ENCODE peak calls at places on chromosome 4, in six cellular contexts. W is HFF-Myc, T is thoracic aorta, V is NCI-H1436 treated with DMSO at 0.1 percent for 48 hours, G is hippocampal formation, D is substantia nigra. F is an unnamed sample.

GRCh38 chr4:55278316-55278715 is 67.7 kb upstream of the SRD5A3 start:
- DNase-seq in V (no peak), G (no peak), T (no peak), W (no peak), D (no peak), F (no peak)

GRCh38 chr4:10808591-10808990 is 124.0 kb upstream of the CLNK start:
- DNase-seq in G (peak; percentile 36), D (peak; percentile 40), V (no peak), W (no peak), T (peak; percentile 27), F (no peak)

GRCh38 chr4:66567551-66567950 is 897.3 kb upstream of the EPHA5 start:
- DNase-seq in V (no peak), W (no peak), T (no peak), D (no peak), G (no peak), F (no peak)

GRCh38 chr4:76950846-76951321 is 1.3 kb downstream of the SEPTIN11 start:
- DNase-seq in V (no peak), D (no peak), W (no peak), G (peak; percentile 30), T (no peak), F (no peak)

GRCh38 chr4:152310223-152310622 is 225.7 kb downstream of the FBXW7 start:
- DNase-seq in D (no peak), G (no peak), T (no peak), W (peak; percentile 83), V (no peak), F (no peak)

GRCh38 chr4:148376151-148376550 is 66.1 kb downstream of the NR3C2 start:
- DNase-seq in D (no peak), V (no peak), G (no peak), W (peak; percentile 2), T (no peak), F (no peak)

GRCh38 chr4:124727331-124727730 is 14.8 kb upstream of the ANKRD50 start:
- DNase-seq in T (no peak), V (no peak), D (no peak), W (no peak), G (no peak), F (no peak)

GRCh38 chr4:48623182-48623780 is 133.2 kb downstream of the ZAR1 start:
- DNase-seq in D (no peak), W (no peak), V (no peak), G (no peak), T (no peak), F (no peak)

GRCh38 chr4:5558502-5558901 is 149.9 kb downstream of the EVC2 start:
- DNase-seq in W (no peak), V (no peak), T (no peak), D (no peak), G (no peak), F (no peak)

GRCh38 chr4:138275946-138276621 is 33.9 kb upstream of the SLC7A11 start:
- DNase-seq in D (no peak), V (no peak), W (peak; percentile 52), T (no peak), G (no peak), F (no peak)

GRCh38 chr4:77859256-77859655 is 3.4 kb upstream of the MRPL1 start:
- DNase-seq in D (no peak), G (no peak), W (no peak), T (no peak), V (no peak), F (no peak)

GRCh38 chr4:59553063-59553738 is 1646.9 kb upstream of the ADGRL3 start:
- DNase-seq in D (no peak), V (no peak), T (no peak), W (no peak), G (no peak), F (no peak)

F was measured in neural crest cell.